ENCODE peak calls at places on chromosomes 2 and 18, in five cellular contexts. O, J, V, E and N are unnamed samples.

GRCh38 chr2:70010222-70011111 is 49.0 kb upstream of the ASPRV1 start:
- DNase-seq in O (no peak), V (no peak), J (no peak), E (peak), N (no peak)

GRCh38 chr2:237727363-237727762 is 71.2 kb upstream of the RBM44 start:
- DNase-seq in O (no peak), J (no peak), V (no peak), E (no peak), N (no peak)

GRCh38 chr2:219285894-219286425 is 6.8 kb downstream of the DNAJB2 start:
- DNase-seq in O (peak), J (no peak), E (no peak), V (peak), N (no peak)

GRCh38 chr2:12081481-12082210 is 335.2 kb downstream of the LPIN1 start:
- DNase-seq in O (no peak), E (no peak), V (peak), J (no peak), N (no peak)

GRCh38 chr2:226733189-226733858 is 66.3 kb downstream of the IRS1 start:
- DNase-seq in E (no peak), V (no peak), O (no peak), J (no peak), N (no peak)

GRCh38 chr2:239114119-239114581 is 266.3 kb downstream of the TWIST2 start:
- DNase-seq in J (no peak), O (peak), V (no peak), E (no peak), N (no peak)

GRCh38 chr2:10001551-10001950 is 41.8 kb upstream of the KLF11 start:
- DNase-seq in V (no peak), J (no peak), E (no peak), O (no peak), N (no peak)

GRCh38 chr2:72497761-72498160 is 328.1 kb downstream of the EXOC6B start:
- DNase-seq in O (no peak), V (no peak), E (no peak), J (no peak), N (no peak)

GRCh38 chr2:153109793-153110192 is 368.8 kb downstream of the RPRM start:
- DNase-seq in O (no peak), E (no peak), V (no peak), J (no peak), N (no peak)

GRCh38 chr2:145593280-145593679 is 1073.4 kb upstream of the ZEB2 start:
- DNase-seq in V (no peak), J (no peak), O (no peak), E (no peak), N (no peak)

GRCh38 chr18:58805482-58806187 is 59.0 kb upstream of the ZNF532 start:
- DNase-seq in V (peak), E (no peak), O (no peak), J (no peak), N (no peak)

GRCh38 chr2:62200291-62200841 is 4.5 kb downstream of the B3GNT2 start:
- DNase-seq in J (no peak), V (no peak), E (no peak), O (no peak), N (no peak)

GRCh38 chr2:152222975-152223638 is 47.5 kb upstream of the STAM2 start:
- DNase-seq in O (peak), V (no peak), E (peak), J (no peak), N (peak)

GRCh38 chr18:31309115-31309514 is 8.8 kb upstream of the DSG1 start:
- DNase-seq in E (no peak), V (no peak), J (no peak), O (no peak), N (no peak)

GRCh38 chr18:63749489-63749888 is 25.7 kb upstream of the SERPINB7 start:
- DNase-seq in O (no peak), V (no peak), E (no peak), J (no peak), N (no peak)

GRCh38 chr2:30147196-30147714 is 448 bp downstream of the YPEL5 start:
- DNase-seq in V (peak), E (peak), J (peak), O (no peak), N (no peak)

GRCh38 chr18:6509417-6510198 is 94.9 kb upstream of the L3MBTL4 start:
- DNase-seq in E (no peak), O (peak), J (no peak), V (no peak), N (no peak)

GRCh38 chr2:39648574-39648973 is 17.1 kb upstream of the TMEM178A start:
- DNase-seq in E (no peak), O (no peak), V (no peak), J (no peak), N (no peak)

GRCh38 chr18:59376351-59376935 is 17.4 kb upstream of the LMAN1 start:
- DNase-seq in E (no peak), J (no peak), O (no peak), V (no peak), N (no peak)

GRCh38 chr2:199798881-199799580 is 52.0 kb downstream of the FTCDNL1 start:
- DNase-seq in E (peak), O (peak), J (no peak), V (no peak), N (peak)

GRCh38 chr2:160309585-160309984 is 109.5 kb upstream of the ITGB6 start:
- DNase-seq in E (no peak), O (no peak), J (no peak), V (no peak), N (no peak)

GRCh38 chr2:96404446-96405373 is 69.1 kb downstream of the NCAPH start:
- DNase-seq in E (peak), J (no peak), O (peak), V (no peak), N (peak)

GRCh38 chr2:1400943-1401735 is 12.1 kb upstream of the TPO start:
- DNase-seq in O (no peak), E (no peak), V (no peak), J (no peak), N (no peak)

GRCh38 chr2:240520143-240520973 is 37.4 kb downstream of the ANKMY1 start:
- DNase-seq in V (no peak), E (peak), J (no peak), O (peak), N (no peak)

GRCh38 chr2:132426621-132427020 is 10.0 kb downstream of the GPR39 start:
- DNase-seq in O (no peak), V (no peak), J (no peak), E (no peak), N (no peak)

GRCh38 chr2:23692263-23692662 is 234.7 kb downstream of the ATAD2B start:
- DNase-seq in E (peak), V (no peak), O (no peak), J (no peak), N (peak)

GRCh38 chr2:241822264-241822623 is 13.3 kb downstream of the NEU4 start:
- DNase-seq in J (no peak), E (peak), O (no peak), V (no peak), N (no peak)

GRCh38 chr2:17375262-17375661 is 143.0 kb downstream of the RAD51AP2 start:
- DNase-seq in E (no peak), V (no peak), J (no peak), O (no peak), N (no peak)

GRCh38 chr2:224145751-224146355 is 106.8 kb upstream of the SERPINE2 start:
- DNase-seq in J (no peak), E (peak), O (peak), V (no peak), N (peak)

GRCh38 chr2:202815548-202816420 is 55.8 kb downstream of the ICA1L start:
- DNase-seq in J (no peak), E (no peak), O (no peak), V (no peak), N (no peak)

GRCh38 chr2:126792186-126792585 is 106.5 kb upstream of the TEX51 start:
- DNase-seq in J (no peak), V (no peak), O (no peak), E (no peak), N (no peak)

GRCh38 chr2:102082591-102083586 is 59.7 kb upstream of the IL1R1 start:
- DNase-seq in J (no peak), E (peak), V (no peak), O (peak), N (no peak)

GRCh38 chr2:46829240-46829970 is 86.2 kb downstream of the MCFD2 start:
- DNase-seq in E (no peak), V (no peak), J (no peak), O (no peak), N (no peak)